ENCODE peak calls at places on chromosomes 4 and X, in six cellular contexts. Q is cardiac muscle cell; S is psoas muscle; F is CD8-positive, alpha-beta memory T cell; T is stomach; O is endothelial cell of umbilical vein. L is an unnamed sample. For H3K27me3, the result is how much of the 10 kb centered on the place peaks cover.

GRCh38 chr4:153573881-153574807 is 108.0 kb downstream of the TMEM131L start:
- DNase-seq in F (peak), Q (peak), O (peak), T (peak), S (peak), L (no peak)

GRCh38 chr4:94491322-94491721 is 39.6 kb downstream of the PDLIM5 start:
- DNase-seq in S (no peak), O (peak), Q (no peak), F (no peak), T (no peak), L (no peak)

GRCh38 chrX:74421181-74422028 is at the start of gene SLC16A2:
- DNase-seq in Q (peak), T (peak), S (peak), O (peak), F (peak), L (peak)

GRCh38 chrX:33211356-33212254 is at the start of gene DMD:
- DNase-seq in F (no peak), O (peak), Q (peak), T (no peak), S (peak), L (peak)

GRCh38 chr4:186814535-186814934 is 90.9 kb upstream of the FAT1 start:
- DNase-seq in Q (no peak), T (no peak), F (no peak), O (no peak), S (no peak), L (no peak)

GRCh38 chr4:99998062-99998880 is 48.2 kb upstream of the H2AZ1 start:
- DNase-seq in T (no peak), O (peak), S (no peak), Q (peak), F (no peak), L (no peak)

GRCh38 chr4:129384974-129385373 is 289.0 kb downstream of the C4orf33 start:
- DNase-seq in Q (no peak), T (no peak), O (peak), F (no peak), S (no peak), L (no peak)

GRCh38 chr4:37715889-37716402 is 29.8 kb upstream of the RELL1 start:
- DNase-seq in F (no peak), O (peak), Q (peak), T (no peak), S (no peak), L (peak)

GRCh38 chrX:131762802-131763234 is 218.9 kb downstream of the OR13H1 start:
- DNase-seq in T (peak), S (no peak), O (no peak), Q (no peak), F (no peak), L (peak)

GRCh38 chr4:145289403-145290076 is 109.2 kb upstream of the OTUD4 start:
- DNase-seq in O (no peak), S (no peak), Q (peak), F (no peak), T (no peak), L (no peak)

GRCh38 chrX:87110142-87110541 is 407.5 kb upstream of the KLHL4 start:
- DNase-seq in S (no peak), F (no peak), T (no peak), Q (no peak), O (no peak), L (peak)

GRCh38 chrX:143873343-143873742 is 10.5 kb upstream of the UBE2NL start:
- DNase-seq in S (no peak), Q (peak), F (no peak), T (no peak), O (no peak), L (no peak)

GRCh38 chrX:102154218-102154860 is 1.4 kb downstream of the BEX5 start:
- DNase-seq in O (no peak), T (no peak), F (no peak), S (no peak), Q (no peak), L (peak)

GRCh38 chr4:108466936-108467902 is 153.2 kb upstream of the RPL34 start:
- DNase-seq in S (no peak), F (no peak), O (no peak), T (no peak), Q (peak), L (no peak)

GRCh38 chr4:4541040-4541631 is 712 bp downstream of the STX18 start:
- DNase-seq in Q (peak), T (peak), S (peak), O (peak), F (peak), L (no peak)

GRCh38 chrX:51404445-51404844 is 71.8 kb downstream of the NUDT10 start:
- DNase-seq in T (no peak), S (no peak), Q (no peak), O (no peak), F (no peak), L (no peak)

GRCh38 chr4:64584125-64584524 is 174.9 kb upstream of the TECRL start:
- DNase-seq in O (no peak), F (no peak), T (no peak), S (no peak), Q (peak), L (no peak)

GRCh38 chr4:68581382-68582338 is 5.5 kb upstream of the UGT2B17 start:
- DNase-seq in F (no peak), O (no peak), T (no peak), S (no peak), Q (no peak), L (no peak)

GRCh38 chr4:25487155-25487554 is 110.1 kb downstream of the ANAPC4 start:
- DNase-seq in T (no peak), F (no peak), Q (no peak), O (no peak), S (no peak), L (no peak)

GRCh38 chr4:54924891-54925290 is 200.5 kb downstream of the KDR start:
- DNase-seq in S (no peak), O (no peak), T (no peak), F (no peak), Q (no peak), L (no peak)

GRCh38 chrX:15405846-15406245 is 21.6 kb upstream of the VEGFD start:
- DNase-seq in S (no peak), Q (peak), T (no peak), O (no peak), F (no peak), L (no peak)

GRCh38 chrX:68808686-68809357 is 20.0 kb upstream of the EFNB1 start:
- DNase-seq in Q (peak), O (no peak), F (no peak), S (no peak), T (no peak), L (no peak)

GRCh38 chr4:73945674-73946449 is 36.0 kb downstream of the PF4 start:
- DNase-seq in Q (no peak), O (no peak), F (no peak), T (no peak), S (no peak), L (no peak)
- H3K27me3 ChIP-seq in Q (under half), O (under half), F (under half), T (under half), S (under half), L (under half)

DNA sequence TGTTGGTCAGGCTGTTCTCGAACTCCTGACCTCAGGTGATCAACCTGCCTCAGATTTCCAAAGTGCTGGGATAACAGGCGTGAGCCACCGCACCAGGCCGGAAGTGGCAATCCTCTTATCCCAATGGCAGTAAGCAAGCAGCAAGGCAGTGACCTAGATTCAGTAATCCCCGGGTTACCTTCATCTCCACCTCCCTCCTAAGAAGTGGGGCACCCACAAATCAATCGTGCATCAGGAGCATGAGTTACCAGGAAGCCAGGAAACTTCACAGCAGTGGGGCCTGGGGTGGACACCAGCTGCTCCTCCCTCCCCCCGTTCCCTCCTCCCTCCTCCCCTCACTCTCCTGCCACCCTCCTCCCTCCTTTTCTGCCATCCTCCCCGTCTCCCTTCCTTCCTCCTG is 2.0 kb downstream of the PDE6B start:
- DNase-seq in F (no peak), O (no peak), T (no peak), Q (no peak), S (no peak), L (no peak)
- H3K27me3 ChIP-seq in F (under half), O (under half), T (half or more), Q (under half), S (under half), L (under half)

GRCh38 chr4:13531609-13531998 is 12.7 kb downstream of the NKX3-2 start:
- DNase-seq in O (no peak), F (no peak), T (no peak), S (no peak), Q (no peak), L (no peak)
- H3K27me3 ChIP-seq in O (half or more), F (half or more), T (half or more), S (half or more), Q (half or more), L (under half)

GRCh38 chrX:26037367-26037766 is 100.8 kb upstream of the MAGEB18 start:
- DNase-seq in F (no peak), O (no peak), T (no peak), S (no peak), Q (no peak), L (no peak)
- H3K27me3 ChIP-seq in F (under half), O (under half), T (under half), S (under half), Q (under half), L (under half)

GRCh38 chr4:106650701-106651100 is 282.1 kb upstream of the GIMD1 start:
- DNase-seq in O (no peak), Q (no peak), S (no peak), T (no peak), F (no peak), L (no peak)

GRCh38 chr4:106652095-106652494 is 283.5 kb upstream of the GIMD1 start:
- DNase-seq in O (no peak), S (no peak), T (no peak), Q (no peak), F (no peak), L (no peak)

DNA sequence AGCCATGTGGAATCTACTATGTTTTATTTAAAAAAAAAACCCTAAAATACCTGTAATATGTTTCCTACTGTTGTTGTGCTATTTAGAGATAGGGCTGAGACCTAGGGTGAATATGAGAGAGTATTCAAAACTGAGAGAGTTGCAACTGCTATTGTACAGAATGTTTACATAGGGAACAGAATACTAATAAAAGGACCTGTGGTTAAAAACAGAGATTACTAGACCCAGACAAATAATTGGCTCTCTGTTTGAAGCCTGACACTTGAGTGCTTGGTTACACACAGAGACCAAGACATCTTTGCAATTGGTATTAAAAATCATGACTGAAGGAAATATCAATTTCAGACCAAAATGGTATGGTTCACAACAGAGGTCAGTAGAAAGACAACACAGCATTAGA is 278.9 kb upstream of the GIMD1 start:
- DNase-seq in S (no peak), T (no peak), O (no peak), Q (no peak), F (no peak), L (no peak)
- H3K27me3 ChIP-seq in S (under half), T (under half), O (under half), Q (under half), F (under half), L (under half)

GRCh38 chr4:46950826-46951225 is 41.8 kb upstream of the COX7B2 start:
- DNase-seq in F (no peak), Q (no peak), O (no peak), T (no peak), S (no peak), L (no peak)

GRCh38 chr4:46955601-46956000 is 37.8 kb downstream of the GABRA4 start:
- DNase-seq in F (no peak), T (no peak), S (no peak), Q (no peak), O (no peak), L (no peak)

GRCh38 chr4:46949822-46950221 is 40.8 kb upstream of the COX7B2 start:
- DNase-seq in O (no peak), Q (no peak), S (no peak), F (no peak), T (no peak), L (no peak)

GRCh38 chr4:46956451-46956850 is 36.9 kb downstream of the GABRA4 start:
- DNase-seq in O (no peak), S (no peak), Q (no peak), F (no peak), T (no peak), L (no peak)

GRCh38 chr4:46953564-46953963 is 39.8 kb downstream of the GABRA4 start:
- DNase-seq in T (no peak), O (no peak), F (no peak), Q (no peak), S (no peak), L (no peak)
- H3K27me3 ChIP-seq in T (under half), O (under half), F (under half), Q (under half), S (under half), L (under half)

L was measured in pancreas.